ENCODE peak calls at places on chromosomes 3 and 15, in nine cellular contexts. A is AG10803; N is epithelial cell of esophagus; Q is dorsolateral prefrontal cortex; E is CD8-positive, alpha-beta T cell; I is brain microvascular endothelial cell; W is endothelial cell of umbilical vein; D is heart left ventricle; K is upper lobe of right lung. M is an unnamed sample.

GRCh38 chr3:80998022-80998421 is 763.4 kb downstream of the GBE1 start:
- DNase-seq in Q (no peak), I (no peak), W (no peak), D (no peak), A (no peak), E (no peak), N (no peak), K (no peak), M (no peak)

GRCh38 chr3:39191103-39191502 is 1.3 kb downstream of the XIRP1 start:
- DNase-seq in N (no peak), W (no peak), I (no peak), A (peak), Q (no peak), D (no peak), E (no peak), K (no peak), M (no peak)

GRCh38 chr15:29129221-29129620 is 140.4 kb downstream of the NSMCE3 start:
- DNase-seq in I (no peak), K (peak), N (no peak), E (no peak), D (no peak), W (no peak), A (no peak), Q (no peak), M (no peak)

GRCh38 chr3:160616311-160616710 is 50.9 kb upstream of the KPNA4 start:
- DNase-seq in I (no peak), A (no peak), W (no peak), Q (no peak), E (no peak), N (no peak), D (no peak), K (no peak), M (no peak)

GRCh38 chr3:161221881-161222600 is 930 bp downstream of the NMD3 start:
- DNase-seq in N (peak), D (no peak), A (peak), Q (no peak), K (no peak), I (no peak), W (peak), E (no peak), M (no peak)

GRCh38 chr15:59260090-59260489 is 53.4 kb downstream of the LDHAL6B start:
- DNase-seq in E (no peak), Q (peak), I (no peak), N (no peak), W (no peak), D (no peak), A (no peak), K (no peak), M (no peak)

GRCh38 chr3:15923640-15924405 is 126.0 kb upstream of the ANKRD28 start:
- DNase-seq in A (no peak), K (no peak), N (peak), E (no peak), Q (no peak), D (no peak), W (no peak), I (no peak), M (no peak)

GRCh38 chr15:65211157-65211982 is at the start of gene CILP:
- DNase-seq in A (peak), E (no peak), D (peak), I (peak), Q (no peak), W (no peak), N (peak), K (no peak), M (no peak)

GRCh38 chr15:88844749-88845386 is 41.6 kb downstream of the ACAN start:
- DNase-seq in N (peak), E (no peak), K (no peak), Q (no peak), A (no peak), I (no peak), D (no peak), W (no peak), M (no peak)

GRCh38 chr3:52232279-52233107 is 6.5 kb downstream of the TWF2 start:
- DNase-seq in I (no peak), W (no peak), D (no peak), N (no peak), Q (no peak), A (no peak), K (peak), E (no peak), M (no peak)

GRCh38 chr3:4531478-4532025 is 38.4 kb downstream of the ITPR1 start:
- DNase-seq in K (no peak), A (no peak), Q (peak), E (no peak), D (no peak), W (no peak), I (no peak), N (peak), M (no peak)

GRCh38 chr15:65006876-65007275 is 17.2 kb upstream of the SPG21 start:
- DNase-seq in K (no peak), W (no peak), I (no peak), D (no peak), Q (no peak), A (no peak), E (no peak), N (peak), M (no peak)

GRCh38 chr15:97196066-97197027 is 764.2 kb upstream of the ARRDC4 start:
- DNase-seq in A (no peak), E (no peak), Q (no peak), N (no peak), I (no peak), D (no peak), W (no peak), K (no peak), M (no peak)

GRCh38 chr3:197591816-197592215 is 36.0 kb upstream of the BDH1 start:
- DNase-seq in D (no peak), A (no peak), E (no peak), N (no peak), K (no peak), W (no peak), I (no peak), Q (no peak), M (no peak)

GRCh38 chr15:44710236-44711088 is 661 bp downstream of the PATL2 start:
- DNase-seq in D (peak), A (peak), Q (peak), W (no peak), N (no peak), K (no peak), I (peak), E (no peak), M (no peak)

GRCh38 chr3:32374788-32375595 is 16.7 kb upstream of the CMTM7 start:
- DNase-seq in D (peak), Q (peak), A (peak), E (peak), W (peak), K (no peak), N (peak), I (peak), M (no peak)

GRCh38 chr3:184592411-184593200 is 31.0 kb downstream of the EPHB3 start:
- DNase-seq in N (no peak), D (no peak), W (no peak), E (no peak), K (no peak), I (no peak), Q (no peak), A (peak), M (no peak)

GRCh38 chr15:73962409-73962808 is 29.7 kb downstream of the STOML1 start:
- DNase-seq in A (peak), I (no peak), W (no peak), E (no peak), D (no peak), Q (no peak), K (no peak), N (no peak), M (no peak)

GRCh38 chr3:81216192-81216591 is 545.3 kb downstream of the GBE1 start:
- DNase-seq in N (peak), A (peak), D (no peak), K (no peak), I (peak), W (peak), E (no peak), Q (no peak), M (no peak)

GRCh38 chr3:157157836-157158235 is 2.1 kb downstream of the CCNL1 start:
- DNase-seq in I (no peak), E (no peak), D (no peak), K (no peak), N (no peak), W (no peak), Q (no peak), A (no peak), M (no peak)

GRCh38 chr3:58271901-58272501 is 34.0 kb upstream of the RPP14 start:
- DNase-seq in A (peak), E (no peak), N (peak), D (no peak), I (peak), W (peak), Q (no peak), K (no peak), M (no peak)

GRCh38 chr3:49717539-49718418 is 1.7 kb downstream of the AMIGO3 start:
- DNase-seq in A (no peak), I (no peak), W (no peak), D (no peak), N (no peak), E (no peak), Q (no peak), K (peak), M (peak)

GRCh38 chr3:4426261-4426781 is 40.7 kb downstream of the SUMF1 start:
- DNase-seq in A (peak), E (no peak), I (peak), Q (no peak), W (no peak), D (no peak), N (peak), K (no peak), M (no peak)

GRCh38 chr15:22735781-22736180 is 50.7 kb upstream of the NIPA1 start:
- DNase-seq in D (no peak), E (no peak), W (no peak), I (no peak), A (peak), N (no peak), K (no peak), Q (no peak), M (no peak)

GRCh38 chr3:192928720-192929119 is 11.1 kb upstream of the MB21D2 start:
- DNase-seq in N (no peak), K (no peak), W (no peak), E (no peak), I (no peak), A (no peak), Q (no peak), D (no peak), M (no peak)

GRCh38 chr3:127141921-127142730 is 50.8 kb upstream of the PRR23E start:
- DNase-seq in K (no peak), W (no peak), A (no peak), I (no peak), D (no peak), E (no peak), Q (no peak), N (peak), M (no peak)

GRCh38 chr15:40248006-40248783 is 9.3 kb downstream of the PAK6 start:
- DNase-seq in N (no peak), E (no peak), W (no peak), D (no peak), Q (no peak), I (no peak), A (no peak), K (peak), M (no peak)

GRCh38 chr3:107959767-107960166 is 131.1 kb downstream of the CD47 start:
- DNase-seq in E (no peak), D (no peak), A (peak), N (peak), W (peak), K (no peak), Q (no peak), I (no peak), M (no peak)

GRCh38 chr15:39468828-39469227 is 112.1 kb upstream of the THBS1 start:
- DNase-seq in E (no peak), N (no peak), K (no peak), W (no peak), D (no peak), I (no peak), A (peak), Q (no peak), M (no peak)

GRCh38 chr15:86125775-86126174 is 46.1 kb downstream of the AGBL1 start:
- DNase-seq in W (no peak), N (no peak), I (no peak), Q (no peak), K (no peak), D (no peak), E (no peak), A (no peak), M (no peak)

GRCh38 chr3:48739955-48740823 is 23.2 kb upstream of the IP6K2 start:
- DNase-seq in A (peak), D (peak), W (peak), E (peak), K (peak), I (peak), N (peak), Q (peak), M (no peak)

GRCh38 chr3:129482721-129483120 is 42.7 kb downstream of the IFT122 start:
- DNase-seq in W (no peak), E (no peak), I (no peak), N (no peak), Q (no peak), A (no peak), K (no peak), D (no peak), M (no peak)

GRCh38 chr15:47717036-47717611 is at the start of gene SEMA6D:
- DNase-seq in E (no peak), Q (peak), I (peak), N (peak), K (peak), A (peak), D (peak), W (peak), M (no peak)

GRCh38 chr3:21599890-21600289 is 151.1 kb downstream of the ZNF385D start:
- DNase-seq in K (no peak), W (no peak), D (no peak), A (no peak), Q (no peak), E (no peak), I (no peak), N (no peak), M (no peak)

GRCh38 chr15:69456208-69457166 is 3.9 kb downstream of the RPLP1 start:
- DNase-seq in A (no peak), D (no peak), Q (no peak), E (no peak), I (no peak), K (no peak), W (no peak), N (no peak), M (no peak)

GRCh38 chr3:155995525-155996370 is 124.6 kb upstream of the KCNAB1 start:
- DNase-seq in K (no peak), Q (no peak), I (peak), A (peak), N (peak), E (no peak), W (peak), D (no peak), M (no peak)

GRCh38 chr3:67526246-67526645 is 128.2 kb downstream of the SUCLG2 start:
- DNase-seq in I (peak), Q (no peak), E (no peak), A (peak), N (peak), K (no peak), D (no peak), W (no peak), M (no peak)

GRCh38 chr3:37601832-37602231 is 259.8 kb upstream of the CTDSPL start:
- DNase-seq in N (no peak), W (no peak), A (no peak), K (no peak), I (no peak), Q (no peak), E (no peak), D (no peak), M (no peak)

DNA sequence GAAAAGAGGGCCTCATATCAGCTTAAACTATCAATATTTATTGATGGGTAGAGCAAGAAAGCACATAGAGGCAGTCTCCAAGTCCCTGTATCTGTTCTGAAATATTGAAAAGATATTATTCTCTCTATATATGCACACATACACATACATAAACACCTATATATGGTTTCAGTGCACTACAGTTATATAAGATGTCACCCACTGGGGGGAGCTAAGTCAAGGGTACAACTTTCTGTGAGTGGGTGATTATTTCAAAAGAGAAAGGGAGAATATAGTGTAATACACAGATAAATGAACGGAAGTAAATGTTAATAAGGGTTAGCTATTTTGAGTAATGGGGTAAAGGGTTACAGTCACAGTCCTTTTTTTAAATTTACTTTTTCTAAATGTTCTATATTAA is 8.8 kb downstream of the SNTN start:
- DNase-seq in A (no peak), D (no peak), W (no peak), N (no peak), Q (no peak), I (peak), E (no peak), K (no peak), M (no peak)
- TF ChIP-seq CTCF in A (peak), D (no peak), W (no peak), N (no peak), Q (no peak), I (peak), E (no peak), K (no peak), M (no peak)

GRCh38 chr3:72586694-72587093 is 261.6 kb downstream of the SHQ1 start:
- DNase-seq in N (no peak), I (no peak), A (no peak), Q (no peak), E (no peak), W (no peak), K (no peak), D (no peak), M (no peak)

GRCh38 chr3:72582963-72583362 is 265.3 kb downstream of the SHQ1 start:
- DNase-seq in A (no peak), D (no peak), I (no peak), W (no peak), E (no peak), K (no peak), Q (no peak), N (no peak), M (no peak)

GRCh38 chr3:72590732-72591192 is 257.5 kb downstream of the SHQ1 start:
- DNase-seq in D (no peak), N (no peak), Q (no peak), I (no peak), W (no peak), K (no peak), A (no peak), E (no peak), M (no peak)

GRCh38 chr3:72584262-72584661 is 264.0 kb downstream of the SHQ1 start:
- DNase-seq in W (no peak), N (no peak), I (no peak), E (no peak), Q (no peak), K (no peak), A (no peak), D (no peak), M (no peak)

DNA sequence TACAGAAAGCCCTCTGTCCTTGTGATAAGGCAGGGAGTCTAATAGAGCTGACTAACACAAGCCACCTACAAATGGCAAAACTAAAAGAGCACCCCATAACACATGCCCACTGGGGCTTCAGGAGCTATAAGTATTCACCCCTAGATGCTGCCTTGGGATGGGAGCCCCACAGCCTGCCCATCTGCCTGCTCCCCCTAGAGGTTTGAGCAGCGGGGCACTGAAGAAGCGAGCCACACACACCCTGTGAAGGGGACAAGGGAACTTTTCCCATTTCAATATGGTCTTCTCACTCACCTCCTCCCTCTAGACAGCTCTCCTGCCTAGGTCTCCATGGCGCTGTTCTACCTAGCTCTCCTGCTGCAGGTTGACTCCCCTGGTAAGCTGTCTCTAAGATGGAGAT is 261.0 kb downstream of the SHQ1 start:
- DNase-seq in I (no peak), A (no peak), W (no peak), K (no peak), D (no peak), E (no peak), N (no peak), Q (no peak), M (no peak)
- TF ChIP-seq CTCF in I (no peak), A (no peak), W (no peak), K (no peak), D (no peak), E (no peak), N (no peak), Q (no peak), M (no peak)

GRCh38 chr3:119035014-119035346 is 334 bp upstream of the IGSF11 start:
- DNase-seq in E (no peak), I (no peak), A (no peak), Q (no peak), K (no peak), N (no peak), D (no peak), W (no peak), M (no peak)

GRCh38 chr3:119033393-119034255 is 1.0 kb downstream of the IGSF11 start:
- DNase-seq in A (no peak), Q (no peak), D (no peak), W (no peak), E (no peak), N (no peak), K (no peak), I (no peak), M (no peak)

GRCh38 chr3:119034256-119035013 is at the start of gene IGSF11:
- DNase-seq in W (peak), N (peak), A (peak), E (peak), K (peak), Q (peak), I (peak), D (peak), M (no peak)
- TF ChIP-seq CTCF in W (peak), N (peak), A (peak), E (peak), K (peak), Q (peak), I (no peak), D (peak), M (no peak)

DNA sequence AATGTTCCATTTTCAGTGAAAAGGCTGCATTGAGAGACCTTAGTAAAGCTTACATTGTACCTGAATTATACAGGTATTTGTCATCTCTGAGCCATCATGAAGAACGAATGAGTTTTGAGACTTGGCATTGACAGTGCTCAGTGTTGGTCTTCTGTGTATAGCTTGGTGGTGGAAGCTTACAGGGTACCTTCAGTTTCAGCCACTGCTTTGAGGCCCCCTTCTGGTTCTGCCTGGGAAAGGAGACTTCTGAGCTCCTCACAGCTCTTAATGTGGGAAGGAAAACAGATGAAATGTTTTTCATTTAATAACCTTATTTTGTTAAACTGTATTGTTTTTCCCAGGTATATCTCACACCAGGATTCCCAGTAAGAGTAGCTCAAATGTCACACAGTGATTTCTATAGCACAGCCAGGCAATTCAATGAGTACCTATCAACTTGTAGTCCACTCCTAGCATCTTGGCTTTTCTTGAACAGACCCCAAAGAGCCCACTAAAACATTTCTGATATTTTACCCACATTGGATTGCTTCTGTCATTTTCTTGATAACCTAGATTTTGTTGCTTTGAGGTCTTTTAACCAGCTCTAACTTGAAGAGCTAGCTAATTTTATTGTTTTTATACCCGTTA is 5.6 kb downstream of the SERPINI1 start:
- DNase-seq in E (no peak), W (peak), Q (peak), I (peak), A (peak), D (no peak), K (no peak), N (peak), M (no peak)
- TF ChIP-seq CTCF in E (peak), W (peak), Q (peak), I (peak), A (peak), D (peak), K (peak), N (peak), M (no peak)

GRCh38 chr3:100891033-100891432 is 102.2 kb downstream of the ABI3BP start:
- DNase-seq in D (no peak), I (peak), K (no peak), Q (no peak), N (peak), W (peak), A (peak), E (no peak), M (no peak)
- TF ChIP-seq CTCF in D (no peak), I (peak), K (peak), Q (no peak), N (no peak), W (peak), A (peak), E (no peak), M (no peak)

GRCh38 chr3:29668728-29669127 is 387.9 kb downstream of the RBMS3 start:
- DNase-seq in W (no peak), A (no peak), E (no peak), Q (no peak), N (no peak), D (no peak), I (no peak), K (no peak), M (no peak)
- TF ChIP-seq CTCF in W (no peak), A (peak), E (no peak), Q (no peak), N (no peak), D (no peak), I (peak), K (no peak), M (no peak)

GRCh38 chr3:46897829-46898320 is 20.4 kb downstream of the PTH1R start:
- DNase-seq in N (no peak), I (no peak), D (no peak), W (no peak), Q (no peak), E (no peak), K (no peak), A (no peak), M (no peak)
- TF ChIP-seq CTCF in N (no peak), I (peak), D (no peak), W (no peak), Q (no peak), E (no peak), K (no peak), A (no peak), M (no peak)

M was measured in vagina.